ENCODE peak calls at places on chromosomes 1 and 21, in four cellular contexts. A, Y, Z and P are unnamed samples. For H3K4me1, the result is how much of the 10 kb centered on the place peaks cover.

GRCh38 chr1:6424619-6425593 is at the start of gene ESPN:
- DNase-seq in A (no peak), Y (no peak), Z (no peak), P (no peak)

GRCh38 chr1:176177764-176178163 is 29.3 kb downstream of the COP1 start:
- DNase-seq in A (no peak), Y (no peak), Z (no peak), P (no peak)

GRCh38 chr1:46642091-46642680 is 25.6 kb upstream of the MOB3C start:
- DNase-seq in A (no peak), Y (no peak), Z (no peak), P (no peak)

GRCh38 chr1:22321917-22322316 is 129.7 kb upstream of the ZBTB40 start:
- DNase-seq in A (no peak), Y (no peak), Z (no peak), P (no peak)

GRCh38 chr1:38608202-38608864 is 251.2 kb downstream of the RRAGC start:
- DNase-seq in A (peak), Y (no peak), Z (peak), P (no peak)

GRCh38 chr21:14480601-14481000 is 65.5 kb downstream of the SAMSN1 start:
- DNase-seq in A (no peak), Y (no peak), Z (peak), P (no peak)

GRCh38 chr1:201889092-201889968 is 632 bp downstream of the SHISA4 start:
- DNase-seq in A (no peak), Y (no peak), Z (no peak), P (no peak)

GRCh38 chr1:117563492-117563875 is 42.4 kb upstream of the TENT5C start:
- DNase-seq in A (no peak), Y (no peak), Z (no peak), P (no peak)

GRCh38 chr1:207088731-207089626 is at the start of gene C4BPB:
- DNase-seq in A (no peak), Y (no peak), Z (peak), P (peak)

GRCh38 chr21:17514124-17514481 is 1.3 kb downstream of the CXADR start:
- DNase-seq in A (no peak), Y (no peak), Z (no peak), P (peak)

GRCh38 chr1:14259191-14259757 is 339.2 kb upstream of the KAZN start:
- DNase-seq in A (peak), Y (peak), Z (peak), P (no peak)

GRCh38 chr1:181135462-181135781 is 46.9 kb downstream of the IER5 start:
- DNase-seq in A (peak), Y (no peak), Z (peak), P (no peak)
- TF ChIP-seq CTCF in A (peak), Y (no peak), Z (peak), P (no peak)

GRCh38 chr1:184506501-184506900 is 119.7 kb downstream of the C1orf21 start:
- DNase-seq in A (no peak), Y (no peak), Z (no peak), P (no peak)
- H3K4me1 ChIP-seq in A (half or more), Y (under half), Z (under half), P (under half)

DNA sequence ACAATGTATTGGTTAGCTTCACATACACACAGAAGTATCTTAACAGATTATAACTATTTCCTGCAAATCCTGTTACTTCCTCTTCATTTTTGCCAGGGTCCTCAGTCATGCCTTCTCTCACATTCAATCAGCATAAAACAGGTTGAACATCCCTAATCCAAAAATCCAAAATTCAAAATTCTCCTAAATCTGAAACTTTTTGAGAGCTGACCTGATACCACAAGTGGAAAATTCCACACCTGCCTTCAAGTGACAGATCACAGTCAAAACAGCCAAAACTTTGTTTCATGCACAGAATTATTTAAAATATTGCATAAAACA is 62.9 kb upstream of the FBXO28 start:
- DNase-seq in A (no peak), Y (no peak), Z (no peak), P (no peak)
- TF ChIP-seq CTCF in A (no peak), Y (no peak), Z (no peak), P (no peak)

GRCh38 chr1:31639543-31639942 is 5.1 kb downstream of the PEF1 start:
- DNase-seq in A (no peak), Y (no peak), Z (peak), P (peak)

GRCh38 chr1:31637915-31638673 is 6.6 kb downstream of the PEF1 start:
- DNase-seq in A (no peak), Y (no peak), Z (no peak), P (peak)

GRCh38 chr1:31640964-31641363 is 3.7 kb downstream of the PEF1 start:
- DNase-seq in A (no peak), Y (no peak), Z (no peak), P (no peak)

GRCh38 chr1:31642366-31642765 is 2.3 kb downstream of the PEF1 start:
- DNase-seq in A (no peak), Y (no peak), Z (no peak), P (no peak)

DNA sequence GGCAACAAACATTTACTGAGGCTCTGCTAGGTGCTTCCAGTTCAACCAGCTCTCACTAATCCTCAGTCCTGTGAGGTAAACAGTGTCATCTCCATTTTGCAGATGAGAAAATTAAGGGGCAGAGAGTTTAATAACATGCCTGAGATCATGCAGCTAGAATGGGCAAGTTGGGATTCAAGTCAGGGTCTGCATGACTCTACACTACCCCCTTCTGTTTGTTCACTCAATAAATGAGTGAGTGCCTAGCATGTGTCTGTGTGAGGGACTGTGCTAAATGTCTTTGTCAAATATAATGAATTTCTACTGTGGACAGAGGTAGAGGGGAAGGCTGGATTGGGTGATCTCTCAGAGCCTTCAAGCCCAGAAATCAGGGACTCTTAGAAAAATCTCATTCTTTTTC is 4.5 kb downstream of the PEF1 start:
- DNase-seq in A (no peak), Y (no peak), Z (no peak), P (no peak)
- H3K4me1 ChIP-seq in A (half or more), Y (under half), Z (under half), P (under half)

GRCh38 chr1:204074274-204075115 is 1.6 kb downstream of the SOX13 start:
- DNase-seq in A (peak), Y (peak), Z (peak), P (peak)

GRCh38 chr1:204073837-204074273 is 940 bp downstream of the SOX13 start:
- DNase-seq in A (no peak), Y (no peak), Z (peak), P (peak)

GRCh38 chr1:204075116-204075636 is 2.3 kb downstream of the SOX13 start:
- DNase-seq in A (no peak), Y (no peak), Z (peak), P (no peak)

GRCh38 chr1:204070895-204071294 is 2.0 kb upstream of the SOX13 start:
- DNase-seq in A (no peak), Y (no peak), Z (no peak), P (no peak)

GRCh38 chr1:204072951-204073836 is at the start of gene SOX13:
- DNase-seq in A (peak), Y (peak), Z (peak), P (peak)
- TF ChIP-seq CTCF in A (peak), Y (no peak), Z (peak), P (peak)